ENCODE peak calls at places on chromosomes 1 and 21, in four cellular contexts. M is IMR-90; S is uterus; W is CD8-positive, alpha-beta T cell. H is an unnamed sample.

GRCh38 chr1:32336963-32337675 is 1.1 kb upstream of the MARCKSL1 start:
- DNase-seq in M (peak), S (peak), W (no peak), H (no peak)

GRCh38 chr1:15220825-15221431 is 26.1 kb upstream of the FHAD1 start:
- DNase-seq in M (no peak), W (no peak), S (no peak), H (no peak)

GRCh38 chr1:161172776-161173376 is 4.4 kb downstream of the B4GALT3 start:
- DNase-seq in W (no peak), S (peak), M (peak), H (no peak)

GRCh38 chr1:93346472-93346991 is 825 bp downstream of the DR1 start:
- DNase-seq in W (no peak), M (peak), S (no peak), H (no peak)

GRCh38 chr1:21261551-21262281 is 28.5 kb downstream of the ECE1 start:
- DNase-seq in W (no peak), S (peak), M (peak), H (no peak)

GRCh38 chr1:235917267-235917811 is 50.6 kb upstream of the LYST start:
- DNase-seq in W (peak), S (peak), M (peak), H (no peak)

GRCh38 chr1:147700042-147700711 is 29.9 kb upstream of the ACP6 start:
- DNase-seq in S (peak), W (peak), M (peak), H (peak)

GRCh38 chr21:31892686-31893085 is 19.9 kb downstream of the HUNK start:
- DNase-seq in W (no peak), M (no peak), S (no peak), H (no peak)

GRCh38 chr1:30892671-30893073 is 15.9 kb downstream of the SDC3 start:
- DNase-seq in S (no peak), W (no peak), M (no peak), H (no peak)

GRCh38 chr1:205879974-205880373 is 30.0 kb upstream of the PM20D1 start:
- DNase-seq in W (no peak), M (no peak), S (no peak), H (no peak)

GRCh38 chr21:35281946-35282345 is 232.8 kb upstream of the RUNX1 start:
- DNase-seq in W (no peak), S (no peak), M (no peak), H (no peak)

GRCh38 chr1:56336972-56337371 is 242.4 kb downstream of the PLPP3 start:
- DNase-seq in W (no peak), S (no peak), M (peak), H (no peak)

GRCh38 chr1:4585216-4585615 is 69.2 kb upstream of the AJAP1 start:
- DNase-seq in S (no peak), W (no peak), M (no peak), H (no peak)

GRCh38 chr21:15686506-15686905 is 43.3 kb upstream of the USP25 start:
- DNase-seq in S (no peak), M (no peak), W (no peak), H (no peak)

GRCh38 chr21:15687208-15687607 is 42.6 kb upstream of the USP25 start:
- DNase-seq in S (no peak), M (peak), W (no peak), H (no peak)

GRCh38 chr21:15682977-15683376 is 46.8 kb upstream of the USP25 start:
- DNase-seq in S (no peak), W (no peak), M (peak), H (no peak)

GRCh38 chr21:15679630-15680029 is 50.2 kb upstream of the USP25 start:
- DNase-seq in M (no peak), W (no peak), S (no peak), H (no peak)

GRCh38 chr21:15682182-15682895 is 47.4 kb upstream of the USP25 start:
- DNase-seq in W (no peak), S (no peak), M (peak), H (no peak)
- H3K4me3 ChIP-seq in W (no peak), S (no peak), M (no peak), H (peak)

DNA sequence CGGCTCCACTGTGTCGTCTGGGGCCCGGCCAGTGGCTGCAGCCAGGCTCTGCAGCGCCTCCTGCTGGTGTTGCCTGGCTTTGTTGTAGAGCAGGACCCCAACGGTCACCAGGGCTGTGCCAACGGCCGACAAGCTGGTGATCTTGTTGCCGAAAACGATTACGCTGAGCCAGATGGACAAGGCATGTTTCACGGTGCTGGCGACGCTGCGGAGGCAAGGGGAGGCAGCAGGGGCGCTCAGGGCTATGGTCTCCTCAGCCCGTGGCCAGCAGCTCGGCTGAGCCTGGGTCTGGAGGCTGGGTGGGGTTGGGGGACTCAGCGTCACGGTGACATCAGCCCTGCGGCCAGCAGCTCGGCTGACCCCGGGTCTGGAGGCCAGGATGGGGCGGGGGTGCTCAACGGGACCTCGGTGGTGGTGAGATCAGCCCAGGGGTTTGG is 7.0 kb upstream of the CDK11B start:
- DNase-seq in S (no peak), W (no peak), M (no peak), H (no peak)
- TF ChIP-seq CTCF in S (no peak), W (peak), M (peak), H (peak)

DNA sequence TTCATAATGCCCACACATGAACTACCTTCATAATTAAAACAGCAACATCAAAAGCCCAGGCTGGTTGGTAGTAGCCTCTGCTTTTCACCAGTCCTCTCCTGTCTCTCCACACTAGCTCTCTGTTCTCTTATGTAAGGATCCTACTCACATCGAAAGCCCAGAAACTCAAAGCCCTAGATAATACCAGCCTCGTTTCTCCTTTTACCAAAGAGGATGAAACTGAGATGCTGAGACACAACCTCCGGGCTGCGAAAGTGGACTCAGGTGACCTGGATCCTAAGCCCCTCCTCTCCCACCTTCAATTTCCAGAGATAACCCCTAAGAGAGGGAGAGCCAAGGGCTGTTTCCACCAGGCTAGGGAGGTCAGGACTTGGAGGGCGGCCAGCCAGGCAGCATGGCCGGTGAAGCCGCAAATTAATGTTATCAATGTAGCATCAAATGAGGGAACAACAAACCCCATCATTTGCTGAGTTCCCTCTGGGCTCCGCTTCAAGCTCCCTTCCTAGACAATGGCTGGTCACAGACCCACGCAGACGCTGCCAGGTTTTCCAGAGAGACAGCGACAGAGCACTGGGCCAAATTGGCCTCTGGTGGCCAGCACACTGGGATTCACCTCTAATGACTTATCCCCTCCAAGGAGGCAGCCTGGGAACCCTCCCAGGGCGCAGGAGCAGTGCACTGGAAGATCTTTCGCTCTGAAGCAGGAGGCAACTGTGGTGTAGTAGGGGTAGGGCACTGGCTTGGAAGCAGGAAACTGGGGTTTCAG is 20.7 kb upstream of the STMN1 start:
- DNase-seq in W (no peak), S (no peak), M (no peak), H (no peak)
- H3K4me3 ChIP-seq in W (no peak), S (no peak), M (no peak), H (no peak)

GRCh38 chr1:70319750-70320149 is 34.8 kb downstream of the ANKRD13C start:
- DNase-seq in W (no peak), S (no peak), M (peak), H (no peak)

GRCh38 chr1:70327306-70328076 is 27.0 kb downstream of the ANKRD13C start:
- DNase-seq in M (peak), S (no peak), W (no peak), H (no peak)

DNA sequence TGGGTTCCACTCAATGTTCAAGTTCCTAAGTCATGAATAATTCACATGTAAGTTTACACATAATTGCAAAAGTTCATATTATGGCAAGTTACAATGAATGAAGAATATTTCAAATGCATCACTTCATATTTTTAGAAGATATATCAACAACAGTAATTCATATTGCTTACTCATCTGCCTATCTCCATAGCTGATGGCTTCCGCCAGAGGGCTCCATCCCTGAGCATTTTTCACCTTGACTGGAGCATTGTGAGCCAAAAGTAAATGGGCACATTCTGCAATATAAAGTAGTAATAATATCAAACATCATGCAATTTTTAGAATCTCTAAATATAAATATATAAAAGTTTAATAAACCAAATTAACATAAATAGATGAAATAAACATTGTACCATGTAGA is 29.8 kb downstream of the ANKRD13C start:
- DNase-seq in M (no peak), S (no peak), W (no peak), H (no peak)
- TF ChIP-seq CTCF in M (no peak), S (no peak), W (no peak), H (no peak)

GRCh38 chr1:181021155-181021554 is 1.5 kb downstream of the STX6 start:
- DNase-seq in W (no peak), M (no peak), S (no peak), H (no peak)
- H3K4me3 ChIP-seq in W (no peak), M (peak), S (no peak), H (peak)

DNA sequence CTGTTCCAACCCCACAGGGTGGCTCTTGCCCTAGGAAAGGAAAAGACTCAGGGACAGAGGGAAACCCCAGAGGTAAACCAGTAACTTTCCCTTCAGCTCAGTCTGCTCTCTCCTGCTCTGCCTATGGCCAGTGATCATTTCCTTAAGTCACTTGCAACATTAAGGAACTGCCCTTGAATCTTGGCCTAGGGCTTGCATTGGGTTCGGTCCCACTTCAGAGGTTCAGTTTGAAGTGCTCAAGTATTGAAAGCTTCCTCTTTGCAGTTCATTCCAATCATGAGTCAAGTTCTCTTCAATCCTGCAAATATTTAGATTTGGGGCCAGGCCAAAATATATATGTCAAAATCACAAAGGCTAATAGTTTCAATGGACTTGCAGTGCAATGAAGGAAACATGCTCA is 97.7 kb upstream of the IRF2BP2 start:
- DNase-seq in W (no peak), M (peak), S (no peak), H (no peak)
- TF ChIP-seq CTCF in W (no peak), M (no peak), S (no peak), H (no peak)

DNA sequence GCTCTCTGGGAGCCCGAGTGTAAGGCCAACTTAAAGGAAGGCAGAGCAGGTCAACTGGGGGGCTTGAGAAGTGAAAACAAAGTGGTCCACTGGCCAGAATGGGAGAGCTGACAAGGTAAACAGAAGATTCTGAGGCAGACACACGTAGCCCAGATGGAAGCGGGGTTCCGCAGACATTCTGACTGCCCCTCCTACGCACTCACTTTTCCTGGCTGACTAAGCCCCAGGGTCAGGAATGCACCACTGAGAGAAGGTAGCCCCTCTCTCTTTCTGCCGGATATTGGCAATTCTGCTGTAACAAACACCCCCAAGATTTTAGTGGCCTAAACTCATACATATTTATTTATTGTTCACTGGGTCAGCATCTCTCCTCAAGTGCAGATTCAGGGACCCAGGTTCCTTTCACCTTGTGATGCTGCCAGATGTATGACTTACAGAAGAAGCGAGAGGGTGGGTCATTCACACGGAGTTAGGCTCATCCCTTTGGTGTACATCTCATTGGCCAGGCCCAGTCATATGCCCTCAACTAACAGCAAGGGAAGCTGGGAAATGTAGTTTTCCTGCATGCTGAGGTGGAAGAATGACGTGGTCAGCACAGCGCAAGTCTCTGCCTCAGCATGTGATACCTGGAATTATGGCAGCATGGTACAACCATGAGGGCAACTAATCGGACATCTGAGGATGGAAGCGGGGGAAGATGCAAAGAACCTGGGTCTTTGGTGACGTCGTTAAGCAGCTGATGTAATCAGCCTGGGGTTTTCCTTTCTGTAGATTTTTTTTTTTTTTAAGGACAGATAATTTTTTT is 43.5 kb upstream of the MRPS6 start:
- DNase-seq in S (peak), M (peak), W (no peak), H (no peak)
- H3K4me3 ChIP-seq in S (no peak), M (peak), W (no peak), H (no peak)

H was measured in upper lobe of left lung.